ENCODE peak calls at places on chromosomes 4 and X, in nine cellular contexts. S is cardiac muscle cell; G is aorta; E is CD4-positive, alpha-beta T cell; D is RWPE2; F is activated CD4-positive, alpha-beta T cell treated with anti-CD3 and anti-CD28 coated beads for 24 hours; R is Jurkat, Clone E6-1; Y is GM13977; X is Calu3. T is an unnamed sample.

GRCh38 chr4:88616275-88616996 is 24.2 kb downstream of the HERC3 start:
- DNase-seq in S (peak; percentile 83), G (no peak), E (no peak), D (no peak), F (no peak), R (no peak), Y (no peak), X (no peak), T (no peak)

GRCh38 chr4:44145868-44146267 is 302.7 kb downstream of the KCTD8 start:
- DNase-seq in S (no peak), G (no peak), E (no peak), D (no peak), F (no peak), R (no peak), Y (no peak), X (no peak), T (no peak)

GRCh38 chr4:35562831-35563230 is 681.5 kb downstream of the ARAP2 start:
- DNase-seq in S (no peak), G (no peak), E (no peak), D (no peak), F (no peak), R (no peak), Y (no peak), X (no peak), T (no peak)

GRCh38 chr4:174283507-174284180 is at the start of the genes CEP44 and FBXO8:
- DNase-seq in S (peak; percentile 88), G (peak; percentile 78), E (peak; percentile 57), D (peak; percentile 57), F (peak; percentile 38), R (peak; percentile 73), Y (peak; percentile 52), X (peak; percentile 39), T (peak; percentile 85)

GRCh38 chr4:26860922-26861433 is 337 bp downstream of the STIM2 start:
- DNase-seq in S (peak; percentile 72), G (peak; percentile 69), E (peak; percentile 59), D (peak; percentile 66), F (peak; percentile 33), R (no peak), Y (peak; percentile 42), X (peak; percentile 42), T (peak; percentile 83)

GRCh38 chrX:133723930-133724329 is 261.5 kb downstream of the GPC3 start:
- DNase-seq in S (no peak), G (no peak), E (no peak), D (no peak), F (no peak), R (no peak), Y (no peak), X (no peak), T (no peak)

GRCh38 chr4:622996-623913 is 2.1 kb upstream of the PDE6B start:
- DNase-seq in S (no peak), G (peak; percentile 32), E (no peak), D (peak; percentile 46), F (no peak), R (no peak), Y (no peak), X (no peak), T (no peak)

GRCh38 chr4:7351014-7351413 is 83.7 kb downstream of the PSAPL1 start:
- DNase-seq in S (no peak), G (no peak), E (no peak), D (no peak), F (no peak), R (no peak), Y (no peak), X (no peak), T (no peak)

GRCh38 chr4:1356181-1356998 is 9.4 kb downstream of the UVSSA start:
- DNase-seq in S (peak; percentile 67), G (no peak), E (peak; percentile 34), D (no peak), F (peak; percentile 38), R (peak; percentile 36), Y (peak; percentile 85), X (peak; percentile 48), T (no peak)

GRCh38 chr4:139773560-139774318 is 108.1 kb downstream of the MGST2 start:
- DNase-seq in S (no peak), G (no peak), E (no peak), D (no peak), F (no peak), R (no peak), Y (no peak), X (no peak), T (no peak)

GRCh38 chr4:82744284-82744963 is 54.2 kb downstream of the SCD5 start:
- DNase-seq in S (no peak), G (no peak), E (no peak), D (no peak), F (no peak), R (no peak), Y (no peak), X (peak; percentile 24), T (no peak)

GRCh38 chr4:76809594-76810305 is 88.2 kb downstream of the SOWAHB start:
- DNase-seq in S (peak; percentile 14), G (no peak), E (no peak), D (no peak), F (no peak), R (no peak), Y (no peak), X (no peak), T (no peak)